ENCODE peak calls at places on chromosomes 2 and 18, in four cellular contexts. D is epithelial cell of esophagus, B is tibial artery, U is HS-27A. L is an unnamed sample.

GRCh38 chr2:134819334-134819733 is 19.1 kb upstream of the ACMSD start:
- DNase-seq in D (peak; percentile 94), B (no peak), U (peak; percentile 57), L (peak; percentile 77)

GRCh38 chr2:112137516-112138142 is 556 bp upstream of the FBLN7 start:
- DNase-seq in D (peak; percentile 71), B (no peak), U (peak; percentile 39), L (peak; percentile 16)

GRCh38 chr2:97699765-97700444 is 13.5 kb upstream of the ZAP70 start:
- DNase-seq in D (peak; percentile 67), B (no peak), U (peak; percentile 17), L (peak; percentile 44)

GRCh38 chr18:3281456-3282400 is 19.8 kb downstream of the MYL12B start:
- DNase-seq in D (peak; percentile 75), B (no peak), U (peak; percentile 73), L (peak; percentile 70)

GRCh38 chr18:49022311-49023280 is 71.8 kb upstream of the SMAD7 start:
- DNase-seq in D (no peak), B (no peak), U (no peak), L (no peak)

GRCh38 chr2:221572180-221572820 is at the start of gene EPHA4:
- DNase-seq in D (peak; percentile 91), B (peak; percentile 82), U (no peak), L (peak; percentile 65)

GRCh38 chr2:117195381-117195780 is 619.1 kb upstream of the DDX18 start:
- DNase-seq in D (no peak), B (no peak), U (no peak), L (no peak)

GRCh38 chr2:238853724-238854123 is 5.8 kb downstream of the TWIST2 start:
- DNase-seq in D (no peak), B (no peak), U (no peak), L (no peak)

GRCh38 chr2:67216881-67217280 is 180.3 kb upstream of the ETAA1 start:
- DNase-seq in D (no peak), B (no peak), U (no peak), L (no peak)

GRCh38 chr2:128069769-128070168 is 21.2 kb upstream of the UGGT1 start:
- DNase-seq in D (no peak), B (no peak), U (no peak), L (no peak)

GRCh38 chr2:19623488-19623887 is 265.1 kb upstream of the OSR1 start:
- DNase-seq in D (peak; percentile 83), B (no peak), U (peak; percentile 43), L (peak; percentile 64)

GRCh38 chr2:130251865-130252620 is 53.8 kb upstream of the TUBA3E start:
- DNase-seq in D (no peak), B (no peak), U (no peak), L (no peak)

GRCh38 chr2:101850450-101850849 is 141.3 kb upstream of the IL1R2 start:
- DNase-seq in D (peak; percentile 86), B (no peak), U (no peak), L (no peak)

GRCh38 chr2:218447072-218447471 is 28.1 kb downstream of the VIL1 start:
- DNase-seq in D (no peak), B (no peak), U (no peak), L (no peak)

GRCh38 chr2:213251618-213252017 is 32.6 kb upstream of the SPAG16 start:
- DNase-seq in D (peak; percentile 67), B (no peak), U (no peak), L (peak; percentile 49)

GRCh38 chr18:29969876-29970275 is 1072.7 kb downstream of the DSC3 start:
- DNase-seq in D (no peak), B (no peak), U (no peak), L (no peak)

GRCh38 chr2:51971136-51971535 is 939.2 kb upstream of the NRXN1 start:
- DNase-seq in D (no peak), B (no peak), U (no peak), L (no peak)

GRCh38 chr2:170882758-170883157 is 46.3 kb upstream of the GORASP2 start:
- DNase-seq in D (no peak), B (no peak), U (no peak), L (no peak)

GRCh38 chr18:9712130-9712577 is 4.1 kb downstream of the RAB31 start:
- DNase-seq in D (no peak), B (no peak), U (no peak), L (no peak)

GRCh38 chr18:61854578-61854977 is 38.2 kb downstream of the RNF152 start:
- DNase-seq in D (peak; percentile 72), B (no peak), U (no peak), L (no peak)

GRCh38 chr2:176096243-176096985 is 3.2 kb upstream of the HOXD12 start:
- DNase-seq in D (no peak), B (no peak), U (no peak), L (no peak)

GRCh38 chr18:78296152-78296551 is 683.5 kb upstream of the SALL3 start:
- DNase-seq in D (no peak), B (no peak), U (no peak), L (no peak)

GRCh38 chr2:44663471-44664073 is 277.9 kb upstream of the SIX3 start:
- DNase-seq in D (no peak), B (no peak), U (no peak), L (no peak)

GRCh38 chr2:224284134-224284946 is 117.6 kb downstream of the FAM124B start:
- DNase-seq in D (peak; percentile 61), B (no peak), U (no peak), L (peak; percentile 29)